ENCODE peak calls at places on chromosomes 3 and 15, in six cellular contexts. One of them, this sample, is unnamed.

GRCh38 chr15:57920916-57921315 is 144.6 kb downstream of the ALDH1A2 start:
- DNase-seq in HepG2: no peak
- DNase-seq in GM12878: no peak
- DNase-seq in A549: no peak
- DNase-seq in K562: no peak
- DNase-seq in endothelial cell of umbilical vein: peak
- DNase-seq in this sample: no peak

GRCh38 chr3:8197384-8197783 is 304.2 kb upstream of the LMCD1 start:
- DNase-seq in HepG2: no peak
- DNase-seq in endothelial cell of umbilical vein: no peak
- DNase-seq in K562: no peak
- DNase-seq in GM12878: no peak
- DNase-seq in A549: no peak
- DNase-seq in this sample: no peak

GRCh38 chr3:73045391-73045790 is 16.1 kb upstream of the EBLN2 start:
- DNase-seq in GM12878: no peak
- DNase-seq in HepG2: no peak
- DNase-seq in endothelial cell of umbilical vein: no peak
- DNase-seq in K562: no peak
- DNase-seq in A549: no peak
- DNase-seq in this sample: peak

GRCh38 chr15:68310178-68310810 is 32.7 kb downstream of the FEM1B start:
- DNase-seq in A549: no peak
- DNase-seq in GM12878: no peak
- DNase-seq in K562: no peak
- DNase-seq in endothelial cell of umbilical vein: no peak
- DNase-seq in HepG2: no peak
- DNase-seq in this sample: no peak

GRCh38 chr3:169117264-169117663 is 546.2 kb downstream of the MECOM start:
- DNase-seq in K562: no peak
- DNase-seq in GM12878: no peak
- DNase-seq in endothelial cell of umbilical vein: peak
- DNase-seq in A549: no peak
- DNase-seq in HepG2: no peak
- DNase-seq in this sample: no peak

GRCh38 chr15:23074684-23075083 is 35.3 kb upstream of the TUBGCP5 start:
- DNase-seq in K562: no peak
- DNase-seq in endothelial cell of umbilical vein: no peak
- DNase-seq in GM12878: no peak
- DNase-seq in A549: no peak
- DNase-seq in HepG2: no peak
- DNase-seq in this sample: peak

GRCh38 chr3:141556034-141556433 is 69.2 kb downstream of the RASA2 start:
- DNase-seq in A549: no peak
- DNase-seq in GM12878: no peak
- DNase-seq in K562: no peak
- DNase-seq in endothelial cell of umbilical vein: peak
- DNase-seq in HepG2: no peak
- DNase-seq in this sample: no peak

GRCh38 chr3:65623362-65623761 is 415.4 kb downstream of the MAGI1 start:
- DNase-seq in K562: no peak
- DNase-seq in HepG2: no peak
- DNase-seq in A549: no peak
- DNase-seq in endothelial cell of umbilical vein: no peak
- DNase-seq in GM12878: no peak
- DNase-seq in this sample: no peak

GRCh38 chr3:185677146-185677829 is 91.2 kb downstream of the SENP2 start:
- DNase-seq in HepG2: peak
- DNase-seq in GM12878: no peak
- DNase-seq in A549: peak
- DNase-seq in endothelial cell of umbilical vein: peak
- DNase-seq in K562: peak
- DNase-seq in this sample: peak

GRCh38 chr15:29612096-29612495 is 210.2 kb downstream of the TJP1 start:
- DNase-seq in HepG2: no peak
- DNase-seq in K562: no peak
- DNase-seq in GM12878: no peak
- DNase-seq in A549: no peak
- DNase-seq in endothelial cell of umbilical vein: peak
- DNase-seq in this sample: no peak

GRCh38 chr15:74616020-74616939 is 644 bp downstream of the CLK3 start:
- DNase-seq in A549: no peak
- DNase-seq in K562: peak
- DNase-seq in HepG2: peak
- DNase-seq in GM12878: no peak
- DNase-seq in endothelial cell of umbilical vein: peak
- DNase-seq in this sample: peak

GRCh38 chr15:64851503-64851840 is 9.8 kb downstream of the PLEKHO2 start:
- DNase-seq in endothelial cell of umbilical vein: no peak
- DNase-seq in K562: no peak
- DNase-seq in HepG2: no peak
- DNase-seq in GM12878: no peak
- DNase-seq in A549: no peak
- DNase-seq in this sample: peak

GRCh38 chr3:74613566-74613965 is 893 bp downstream of the CNTN3 start:
- DNase-seq in K562: no peak
- DNase-seq in endothelial cell of umbilical vein: no peak
- DNase-seq in A549: no peak
- DNase-seq in GM12878: no peak
- DNase-seq in HepG2: no peak
- DNase-seq in this sample: no peak

GRCh38 chr3:74613060-74613459 is 1.4 kb downstream of the CNTN3 start:
- DNase-seq in K562: no peak
- DNase-seq in HepG2: no peak
- DNase-seq in GM12878: no peak
- DNase-seq in A549: no peak
- DNase-seq in endothelial cell of umbilical vein: no peak
- DNase-seq in this sample: no peak

GRCh38 chr3:74617786-74618185 is 3.3 kb upstream of the CNTN3 start:
- DNase-seq in A549: no peak
- DNase-seq in K562: no peak
- DNase-seq in GM12878: no peak
- DNase-seq in HepG2: no peak
- DNase-seq in endothelial cell of umbilical vein: no peak
- DNase-seq in this sample: no peak

GRCh38 chr3:74614133-74614967 is at the start of gene CNTN3:
- DNase-seq in HepG2: no peak
- DNase-seq in endothelial cell of umbilical vein: no peak
- DNase-seq in K562: no peak
- DNase-seq in GM12878: no peak
- DNase-seq in A549: no peak
- DNase-seq in this sample: no peak
- TF ChIP-seq MYC in HepG2: no peak
- TF ChIP-seq MYC in endothelial cell of umbilical vein: no peak
- TF ChIP-seq MYC in K562: no peak
- TF ChIP-seq MYC in GM12878: no peak
- TF ChIP-seq MYC in A549: no peak
- TF ChIP-seq MYC in this sample: no peak

GRCh38 chr15:32030795-32031194 is 480 bp downstream of the CHRNA7 start:
- DNase-seq in HepG2: no peak
- DNase-seq in GM12878: no peak
- DNase-seq in K562: no peak
- DNase-seq in endothelial cell of umbilical vein: no peak
- DNase-seq in A549: peak
- DNase-seq in this sample: peak
- H3K4me3 ChIP-seq in HepG2: peak
- H3K4me3 ChIP-seq in GM12878: no peak
- H3K4me3 ChIP-seq in K562: peak
- H3K4me3 ChIP-seq in endothelial cell of umbilical vein: no peak
- H3K4me3 ChIP-seq in A549: peak
- H3K4me3 ChIP-seq in this sample: no peak

GRCh38 chr15:78709263-78709882 is 68.4 kb upstream of the CHRNB4 start:
- DNase-seq in HepG2: peak
- DNase-seq in endothelial cell of umbilical vein: peak
- DNase-seq in A549: peak
- DNase-seq in GM12878: no peak
- DNase-seq in K562: peak
- DNase-seq in this sample: peak
- TF ChIP-seq CTCF in HepG2: peak
- TF ChIP-seq CTCF in endothelial cell of umbilical vein: peak
- TF ChIP-seq CTCF in A549: peak
- TF ChIP-seq CTCF in GM12878: peak
- TF ChIP-seq CTCF in K562: peak
- TF ChIP-seq CTCF in this sample: peak

GRCh38 chr3:189304465-189305341 is 132.9 kb downstream of the TPRG1 start:
- DNase-seq in A549: peak
- DNase-seq in GM12878: no peak
- DNase-seq in HepG2: no peak
- DNase-seq in endothelial cell of umbilical vein: no peak
- DNase-seq in K562: no peak
- DNase-seq in this sample: no peak
- TF ChIP-seq MYC in A549: no peak
- TF ChIP-seq MYC in GM12878: no peak
- TF ChIP-seq MYC in HepG2: no peak
- TF ChIP-seq MYC in endothelial cell of umbilical vein: no peak
- TF ChIP-seq MYC in K562: no peak
- TF ChIP-seq MYC in this sample: no peak

GRCh38 chr3:117084739-117085270 is 375.2 kb downstream of the TUSC7 start:
- DNase-seq in K562: no peak
- DNase-seq in HepG2: no peak
- DNase-seq in endothelial cell of umbilical vein: no peak
- DNase-seq in GM12878: no peak
- DNase-seq in A549: no peak
- DNase-seq in this sample: no peak

GRCh38 chr3:117080899-117081298 is 371.3 kb downstream of the TUSC7 start:
- DNase-seq in endothelial cell of umbilical vein: no peak
- DNase-seq in K562: no peak
- DNase-seq in HepG2: no peak
- DNase-seq in A549: no peak
- DNase-seq in GM12878: no peak
- DNase-seq in this sample: no peak

DNA sequence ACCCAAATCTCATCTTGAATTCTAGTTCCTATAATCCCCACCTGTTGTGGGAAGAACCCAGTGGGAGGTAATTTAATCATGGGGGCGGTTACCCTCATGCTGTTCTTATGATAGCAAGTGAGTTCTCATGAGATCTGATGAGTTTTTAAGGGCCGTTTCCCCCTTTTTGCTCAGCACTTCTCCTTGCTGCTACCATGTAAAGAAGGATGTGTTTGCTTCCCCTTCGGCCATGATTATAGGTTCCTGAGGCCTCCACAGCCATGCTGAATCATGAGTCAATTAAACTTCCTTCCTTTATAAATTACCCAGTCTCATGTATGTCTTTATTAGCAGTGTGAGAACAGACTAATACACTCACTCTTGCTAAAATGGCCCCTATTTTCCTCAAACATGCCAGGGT is 374.7 kb downstream of the TUSC7 start:
- DNase-seq in GM12878: no peak
- DNase-seq in A549: no peak
- DNase-seq in K562: no peak
- DNase-seq in HepG2: no peak
- DNase-seq in endothelial cell of umbilical vein: peak
- DNase-seq in this sample: no peak
- H3K4me3 ChIP-seq in GM12878: no peak
- H3K4me3 ChIP-seq in A549: no peak
- H3K4me3 ChIP-seq in K562: no peak
- H3K4me3 ChIP-seq in HepG2: no peak
- H3K4me3 ChIP-seq in endothelial cell of umbilical vein: no peak
- H3K4me3 ChIP-seq in this sample: no peak

GRCh38 chr3:28042095-28042635 is 199.3 kb upstream of the CMC1 start:
- DNase-seq in GM12878: no peak
- DNase-seq in HepG2: no peak
- DNase-seq in K562: no peak
- DNase-seq in A549: no peak
- DNase-seq in endothelial cell of umbilical vein: no peak
- DNase-seq in this sample: no peak

GRCh38 chr3:28042707-28043106 is 198.7 kb upstream of the CMC1 start:
- DNase-seq in A549: no peak
- DNase-seq in HepG2: no peak
- DNase-seq in endothelial cell of umbilical vein: no peak
- DNase-seq in GM12878: no peak
- DNase-seq in K562: no peak
- DNase-seq in this sample: no peak

GRCh38 chr3:28039829-28040228 is 201.6 kb upstream of the CMC1 start:
- DNase-seq in GM12878: no peak
- DNase-seq in endothelial cell of umbilical vein: no peak
- DNase-seq in A549: no peak
- DNase-seq in K562: no peak
- DNase-seq in HepG2: no peak
- DNase-seq in this sample: no peak

GRCh38 chr3:28036599-28037575 is 204.5 kb upstream of the CMC1 start:
- DNase-seq in endothelial cell of umbilical vein: no peak
- DNase-seq in K562: no peak
- DNase-seq in GM12878: no peak
- DNase-seq in HepG2: no peak
- DNase-seq in A549: no peak
- DNase-seq in this sample: no peak

DNA sequence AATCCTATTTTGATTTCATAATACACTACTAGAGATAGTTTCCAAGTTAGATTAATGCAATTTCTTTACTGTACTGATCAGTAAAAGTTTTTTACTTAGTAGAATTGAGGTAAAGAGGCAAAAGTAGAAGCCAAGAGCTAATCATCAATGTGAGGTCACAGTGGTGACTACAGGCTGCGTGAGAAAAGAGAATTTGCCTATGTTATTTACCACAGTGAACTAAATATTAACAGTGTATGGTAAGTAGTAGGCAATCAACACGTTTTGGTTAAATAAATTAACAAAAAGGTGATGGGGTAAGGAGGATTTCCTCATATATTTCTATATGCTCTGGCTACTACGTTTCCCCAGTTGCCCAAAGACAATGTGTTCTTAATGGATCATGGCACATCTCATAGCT is 202.2 kb upstream of the CMC1 start:
- DNase-seq in A549: no peak
- DNase-seq in endothelial cell of umbilical vein: no peak
- DNase-seq in GM12878: no peak
- DNase-seq in K562: no peak
- DNase-seq in HepG2: no peak
- DNase-seq in this sample: no peak
- TF ChIP-seq CTCF in A549: no peak
- TF ChIP-seq CTCF in endothelial cell of umbilical vein: no peak
- TF ChIP-seq CTCF in GM12878: no peak
- TF ChIP-seq CTCF in K562: no peak
- TF ChIP-seq CTCF in HepG2: no peak
- TF ChIP-seq CTCF in this sample: no peak

DNA sequence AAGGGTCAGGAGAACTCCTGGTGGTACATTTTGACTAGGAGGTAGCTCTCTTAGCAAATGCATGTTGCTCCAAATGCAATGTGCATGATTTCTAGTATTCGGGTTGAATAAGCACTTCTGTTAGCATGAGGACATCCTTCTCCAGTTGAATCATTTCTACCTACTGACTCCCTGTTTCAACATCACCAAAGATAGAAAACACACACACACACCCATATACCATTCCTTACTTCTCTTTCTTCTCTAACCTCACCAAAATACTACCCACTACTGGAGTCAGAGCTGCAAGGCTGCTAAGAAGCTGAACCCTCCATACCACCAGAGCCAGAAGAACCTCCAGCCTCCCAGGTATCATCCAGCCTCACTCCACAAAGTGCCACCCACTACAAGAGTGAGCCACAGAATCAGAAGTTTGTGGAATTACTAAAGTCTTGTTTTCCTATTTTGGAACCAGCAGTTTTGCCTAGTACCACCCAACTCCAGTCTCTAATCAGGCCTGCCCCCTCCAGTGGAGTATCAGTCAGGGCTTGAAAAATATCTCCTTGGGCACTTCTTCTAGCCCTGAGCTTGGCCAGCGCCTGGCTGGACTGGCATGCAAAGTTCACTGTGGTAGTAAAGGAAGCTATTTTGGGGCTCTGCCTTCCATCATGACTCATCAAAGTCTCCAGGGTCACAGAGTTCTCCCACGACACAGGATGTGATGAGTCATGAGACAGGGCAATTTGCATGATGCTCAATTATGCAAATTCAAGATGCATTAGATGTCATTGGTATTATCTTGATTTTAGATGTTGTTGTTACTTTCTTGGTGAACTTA is 110.2 kb downstream of the CYP19A1 start:
- DNase-seq in K562: peak
- DNase-seq in GM12878: peak
- DNase-seq in A549: peak
- DNase-seq in HepG2: peak
- DNase-seq in endothelial cell of umbilical vein: peak
- DNase-seq in this sample: peak
- TF ChIP-seq MYC in K562: no peak
- TF ChIP-seq MYC in GM12878: no peak
- TF ChIP-seq MYC in A549: no peak
- TF ChIP-seq MYC in HepG2: no peak
- TF ChIP-seq MYC in endothelial cell of umbilical vein: no peak
- TF ChIP-seq MYC in this sample: peak

This sample was measured in NB4.